ENCODE peak calls at places on chromosomes 11 and 22, in four cellular contexts. V is WTC11, P is HepG2, Z is K562. A is an unnamed sample.

GRCh38 chr11:132186193-132186592 is 815.8 kb downstream of the NTM start:
- DNase-seq in Z (no peak), P (no peak), V (no peak), A (no peak)

GRCh38 chr11:111871693-111872161 is 346 bp upstream of the ALG9 start:
- DNase-seq in Z (no peak), P (no peak), V (no peak), A (no peak)

GRCh38 chr22:18954333-18954732 is 18.2 kb upstream of the PRODH start:
- DNase-seq in P (peak), Z (peak), V (peak), A (peak)

GRCh38 chr11:45144126-45145082 is 2.0 kb upstream of the PRDM11 start:
- DNase-seq in Z (no peak), V (no peak), P (no peak), A (no peak)

GRCh38 chr22:29342577-29343312 is 27.2 kb upstream of the RASL10A start:
- DNase-seq in Z (peak), V (no peak), P (peak), A (no peak)

GRCh38 chr22:35301370-35301874 is 1.7 kb downstream of the TOM1 start:
- DNase-seq in P (peak), Z (peak), V (no peak), A (no peak)

GRCh38 chr22:49398646-49399045 is 429.0 kb downstream of the BRD1 start:
- DNase-seq in V (no peak), P (no peak), Z (no peak), A (no peak)

GRCh38 chr22:29301716-29302401 is 4.6 kb upstream of the GAS2L1 start:
- DNase-seq in Z (no peak), V (no peak), P (no peak), A (no peak)

GRCh38 chr11:105861225-105861624 is 160.8 kb downstream of the MSANTD4 start:
- DNase-seq in V (no peak), Z (no peak), P (no peak), A (no peak)

GRCh38 chr22:39306456-39307361 is 12.7 kb downstream of the RPL3 start:
- DNase-seq in Z (peak), V (peak), P (no peak), A (no peak)

GRCh38 chr11:65557280-65558001 is 718 bp downstream of the LTBP3 start:
- DNase-seq in V (no peak), Z (peak), P (peak), A (no peak)

GRCh38 chr11:96110302-96110701 is 186.4 kb upstream of the MTMR2 start:
- DNase-seq in Z (no peak), P (no peak), V (no peak), A (no peak)

GRCh38 chr11:17734418-17734911 is at the start of gene KCNC1:
- DNase-seq in P (no peak), Z (peak), V (peak), A (peak)

GRCh38 chr11:65500262-65501004 is 1.6 kb downstream of the MALAT1 start:
- DNase-seq in V (no peak), Z (peak), P (no peak), A (no peak)

GRCh38 chr22:48651036-48651890 is 1176.4 kb downstream of the BRD1 start:
- DNase-seq in V (no peak), Z (no peak), P (no peak), A (no peak)

GRCh38 chr11:82980292-82980691 is 78.8 kb downstream of the DDIAS start:
- DNase-seq in Z (no peak), P (no peak), V (no peak), A (no peak)

GRCh38 chr11:128497057-128497957 is 90.1 kb downstream of the ETS1 start:
- DNase-seq in Z (no peak), P (no peak), V (no peak), A (no peak)

GRCh38 chr11:61869636-61870428 is 21.5 kb downstream of the FADS3 start:
- DNase-seq in V (no peak), P (no peak), Z (peak), A (no peak)

GRCh38 chr11:74948546-74948897 is 369 bp downstream of the XRRA1 start:
- DNase-seq in P (peak), Z (no peak), V (no peak), A (no peak)

GRCh38 chr11:121681536-121681935 is 228.8 kb upstream of the SORL1-AS1 start:
- DNase-seq in P (no peak), V (no peak), Z (no peak), A (no peak)

GRCh38 chr11:77762426-77762825 is 58.1 kb downstream of the RSF1 start:
- DNase-seq in P (no peak), V (no peak), Z (no peak), A (no peak)

GRCh38 chr22:29032584-29032983 is 29.0 kb downstream of the C22orf31 start:
- DNase-seq in P (no peak), Z (no peak), V (no peak), A (no peak)

GRCh38 chr11:103317118-103317517 is 207.9 kb downstream of the DYNC2H1 start:
- DNase-seq in V (no peak), P (no peak), Z (no peak), A (no peak)
- TF ChIP-seq ELF4 in V (no peak), P (no peak), Z (no peak), A (no peak)

DNA sequence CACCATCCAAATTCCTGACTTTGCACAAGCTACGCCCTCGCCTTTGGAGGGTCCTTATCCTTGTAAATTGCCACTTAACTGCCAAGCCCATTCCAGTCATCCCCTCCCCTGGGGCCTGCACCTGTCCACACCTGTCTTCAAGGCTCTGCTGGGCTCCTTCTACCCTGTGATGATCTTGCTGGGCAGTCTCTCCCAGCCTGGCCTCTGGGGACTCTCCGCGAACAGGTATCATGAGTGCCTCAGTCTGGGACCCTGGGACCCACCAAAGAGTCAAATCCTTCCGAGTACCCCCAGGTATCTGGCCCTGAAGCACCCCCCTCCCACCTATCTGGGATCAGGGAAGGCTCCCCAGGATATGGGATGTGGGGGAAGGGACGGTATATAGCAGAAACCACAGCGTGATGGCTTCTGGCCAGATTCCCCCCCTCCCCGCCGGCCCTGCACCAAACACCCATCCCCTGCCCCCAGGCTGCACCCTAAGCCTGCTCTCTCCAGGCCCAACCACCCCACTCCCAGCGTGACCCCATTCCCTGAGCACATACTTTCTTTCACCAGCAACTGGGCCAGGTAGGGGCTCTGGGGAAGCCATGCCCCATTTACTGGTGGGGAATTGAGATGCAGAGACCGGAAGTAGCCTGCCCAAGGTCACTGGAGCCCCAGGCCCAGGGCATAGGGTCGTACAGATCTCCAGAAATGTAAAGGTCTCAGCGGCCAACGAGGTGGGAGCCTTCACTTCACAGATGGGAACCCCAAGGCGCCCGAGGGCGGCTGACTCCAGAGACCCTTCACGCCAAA is 718 bp downstream of the ARAP1 start:
- DNase-seq in V (no peak), P (no peak), Z (peak), A (no peak)
- TF ChIP-seq ELF4 in V (no peak), P (no peak), Z (no peak), A (no peak)

GRCh38 chr11:120147094-120147949 is 9.4 kb upstream of the TRIM29 start:
- DNase-seq in P (no peak), Z (no peak), V (no peak), A (no peak)

GRCh38 chr11:120147950-120148270 is 10.0 kb upstream of the TRIM29 start:
- DNase-seq in V (no peak), P (no peak), Z (no peak), A (no peak)

GRCh38 chr11:120146413-120147093 is 8.6 kb upstream of the TRIM29 start:
- DNase-seq in Z (no peak), P (no peak), V (no peak), A (no peak)

GRCh38 chr11:120151536-120151935 is 13.6 kb upstream of the TRIM29 start:
- DNase-seq in V (no peak), Z (no peak), P (no peak), A (no peak)

DNA sequence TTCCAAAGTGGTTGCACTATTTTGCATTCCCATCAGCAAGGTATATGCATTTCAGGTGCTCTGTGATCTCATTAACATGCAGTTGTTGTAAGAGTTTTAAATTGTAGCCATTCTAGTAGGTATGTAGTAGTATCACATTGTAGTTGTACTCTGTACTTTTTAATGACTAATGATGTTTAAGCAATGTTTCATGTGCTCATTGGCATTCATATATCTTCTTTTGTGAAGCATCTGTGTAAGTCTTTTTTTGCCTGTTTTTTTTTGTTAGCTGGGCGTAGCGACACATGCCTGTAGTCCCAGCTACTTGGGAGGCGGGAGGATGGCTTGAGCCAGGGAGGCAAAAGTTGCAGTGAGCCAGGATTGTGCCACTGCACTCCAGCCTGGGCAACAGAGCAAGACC is 11.3 kb upstream of the TRIM29 start:
- DNase-seq in Z (no peak), P (no peak), V (no peak), A (no peak)
- TF ChIP-seq ELF4 in Z (no peak), P (no peak), V (no peak), A (no peak)

GRCh38 chr22:23591203-23591791 is 11.2 kb upstream of the IGLL1 start:
- DNase-seq in V (peak), Z (peak), P (peak), A (peak)
- TF ChIP-seq ELF4 in V (no peak), Z (no peak), P (no peak), A (no peak)

GRCh38 chr11:113474362-113475159 is 637 bp downstream of the DRD2 start:
- DNase-seq in Z (peak), P (peak), V (peak), A (peak)
- TF ChIP-seq ELF4 in Z (no peak), P (no peak), V (no peak), A (no peak)

GRCh38 chr11:1323779-1324178 is 14.3 kb upstream of the TOLLIP start:
- DNase-seq in P (no peak), V (no peak), Z (no peak), A (no peak)
- TF ChIP-seq ELF4 in P (no peak), V (no peak), Z (no peak), A (no peak)

DNA sequence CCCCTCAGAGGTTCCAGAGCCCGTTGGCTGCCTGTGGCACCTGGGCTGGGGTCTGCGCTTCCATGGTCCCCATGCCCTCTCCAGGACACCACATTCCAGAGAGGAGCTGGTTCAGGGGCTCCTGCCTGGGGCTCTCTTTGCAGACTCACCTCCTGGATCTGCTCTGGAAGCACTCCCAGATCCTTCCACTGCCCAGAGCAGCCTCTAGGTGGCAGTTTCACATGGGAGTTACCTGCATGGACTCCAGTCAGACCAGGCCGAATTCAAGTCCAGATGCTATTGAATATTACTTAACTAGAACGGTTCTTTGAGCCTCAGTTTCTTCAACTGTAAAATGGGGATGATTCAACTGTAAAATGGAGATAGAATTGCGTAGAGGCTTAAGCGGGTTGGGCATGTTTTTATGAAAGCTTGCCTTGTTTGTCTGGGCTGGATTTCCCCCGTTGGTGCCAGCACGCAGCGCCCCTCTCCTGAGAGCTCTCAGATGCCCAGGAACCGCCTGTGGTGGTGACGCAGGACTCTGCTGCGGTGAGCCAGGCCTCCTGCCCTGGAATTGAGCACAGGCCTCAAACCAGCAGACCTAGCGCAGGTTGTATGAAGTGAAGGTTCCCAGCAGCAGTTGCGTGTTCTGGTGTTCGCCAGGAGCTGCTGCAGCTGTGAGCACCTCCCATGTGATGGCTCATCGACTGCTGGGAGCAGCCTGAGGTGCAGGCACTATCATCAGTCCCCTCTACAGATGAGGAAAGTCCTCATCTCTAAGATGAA is 44.2 kb downstream of the LMO1 start:
- DNase-seq in P (peak), Z (peak), V (peak), A (peak)
- TF ChIP-seq ELF4 in P (no peak), Z (no peak), V (no peak), A (no peak)

DNA sequence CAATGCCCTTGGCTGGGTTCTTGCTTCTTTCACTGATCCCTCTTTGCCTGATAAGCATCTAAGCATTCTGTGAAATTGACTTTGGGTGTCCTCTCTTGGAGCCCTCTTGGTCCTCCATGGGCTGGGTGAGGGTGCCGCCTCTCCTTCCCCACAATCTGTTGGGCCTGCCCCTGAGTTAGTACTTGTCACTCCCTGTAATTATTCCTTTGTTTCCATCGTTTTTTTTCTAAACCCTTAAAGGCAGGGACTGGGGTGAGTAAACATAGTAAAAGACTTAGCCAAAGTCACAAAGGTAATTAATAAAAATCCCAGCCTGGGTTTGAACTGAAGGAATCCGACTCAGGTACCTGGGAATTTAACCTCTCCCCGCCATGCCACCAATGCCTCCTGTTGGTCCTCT is 188.1 kb downstream of the MYO18B start:
- DNase-seq in P (no peak), V (no peak), Z (no peak), A (no peak)
- TF ChIP-seq ELF4 in P (no peak), V (no peak), Z (no peak), A (no peak)

GRCh38 chr11:21295508-21295907 is 626.1 kb downstream of the NELL1 start:
- DNase-seq in V (no peak), Z (no peak), P (no peak), A (no peak)
- TF ChIP-seq ELF4 in V (no peak), Z (no peak), P (no peak), A (no peak)